ENCODE peak calls at places on chromosomes 12 and 14, in five cellular contexts. H is brain microvascular endothelial cell, X is astrocyte, O is caudate nucleus, Q is lung. R is an unnamed sample.

GRCh38 chr12:45388545-45388944 is 172.7 kb downstream of the ANO6 start:
- DNase-seq in H (peak; percentile 39), X (peak; percentile 30), O (no peak), Q (no peak), R (no peak)

GRCh38 chr12:117718559-117718958 is 250.2 kb downstream of the KSR2 start:
- DNase-seq in H (no peak), X (no peak), O (no peak), Q (no peak), R (no peak)

GRCh38 chr14:24911324-24912095 is 138.4 kb downstream of the STXBP6 start:
- DNase-seq in H (peak; percentile 47), X (peak; percentile 72), O (no peak), Q (no peak), R (no peak)

GRCh38 chr12:55060470-55060869 is 40.7 kb downstream of the NEUROD4 start:
- DNase-seq in H (no peak), X (no peak), O (no peak), Q (no peak), R (no peak)

GRCh38 chr14:34009956-34010355 is 59.1 kb upstream of the EGLN3 start:
- DNase-seq in H (no peak), X (no peak), O (no peak), Q (no peak), R (no peak)

GRCh38 chr14:50469982-50470381 is 62.4 kb downstream of the MAP4K5 start:
- DNase-seq in H (no peak), X (no peak), O (no peak), Q (no peak), R (no peak)

GRCh38 chr12:13425766-13426165 is 229.2 kb downstream of the EMP1 start:
- DNase-seq in H (peak; percentile 84), X (peak; percentile 88), O (no peak), Q (no peak), R (no peak)

GRCh38 chr14:87489196-87489819 is 503.7 kb downstream of the GALC start:
- DNase-seq in H (no peak), X (peak; percentile 58), O (no peak), Q (no peak), R (no peak)

GRCh38 chr12:131573631-131574396 is 137.1 kb upstream of the SFSWAP start:
- DNase-seq in H (no peak), X (no peak), O (no peak), Q (no peak), R (no peak)

GRCh38 chr12:47651368-47652254 is 54.2 kb downstream of the RPAP3 start:
- DNase-seq in H (peak; percentile 70), X (peak; percentile 35), O (peak; percentile 30), Q (peak; percentile 61), R (peak; percentile 38)

GRCh38 chr14:99232406-99233214 is 39.4 kb downstream of the BCL11B start:
- DNase-seq in H (no peak), X (no peak), O (no peak), Q (no peak), R (no peak)

GRCh38 chr12:104063712-104064030 is 660 bp upstream of the HCFC2 start:
- DNase-seq in H (peak; percentile 28), X (peak; percentile 53), O (no peak), Q (no peak), R (no peak)

GRCh38 chr14:106185837-106186233 is 659.5 kb downstream of the TMEM121 start:
- DNase-seq in H (no peak), X (no peak), O (no peak), Q (no peak), R (peak; percentile 76)

GRCh38 chr14:64049616-64050381 is 197.0 kb downstream of the SYNE2 start:
- DNase-seq in H (no peak), X (no peak), O (no peak), Q (no peak), R (no peak)

GRCh38 chr12:4245446-4245845 is 28.1 kb upstream of the CCND2 start:
- DNase-seq in H (no peak), X (no peak), O (no peak), Q (no peak), R (no peak)

GRCh38 chr12:128820723-128821432 is 2.9 kb downstream of the SLC15A4 start:
- DNase-seq in H (no peak), X (no peak), O (no peak), Q (no peak), R (no peak)

GRCh38 chr12:115478505-115478904 is 794.5 kb upstream of the TBX3 start:
- DNase-seq in H (no peak), X (no peak), O (no peak), Q (no peak), R (no peak)

GRCh38 chr12:121934318-121934682 is 15.9 kb downstream of the CFAP251 start:
- DNase-seq in H (no peak), X (no peak), O (no peak), Q (no peak), R (no peak)

GRCh38 chr12:72925716-72926115 is 653.5 kb downstream of the TRHDE start:
- DNase-seq in H (no peak), X (no peak), O (no peak), Q (no peak), R (no peak)

GRCh38 chr14:34436960-34437728 is 24.9 kb downstream of the SPTSSA start:
- DNase-seq in H (no peak), X (no peak), O (no peak), Q (no peak), R (no peak)

GRCh38 chr12:69457433-69457832 is 12.8 kb upstream of the FRS2 start:
- DNase-seq in H (no peak), X (no peak), O (no peak), Q (no peak), R (no peak)

GRCh38 chr12:46617167-46617566 is 208.6 kb downstream of the SLC38A4 start:
- DNase-seq in H (peak; percentile 11), X (peak; percentile 11), O (no peak), Q (no peak), R (no peak)

GRCh38 chr14:24289649-24290283 is 9.8 kb downstream of the DHRS1 start:
- DNase-seq in H (no peak), X (no peak), O (no peak), Q (no peak), R (no peak)

GRCh38 chr12:75294338-75294737 is 35.8 kb downstream of the CAPS2 start:
- DNase-seq in H (no peak), X (no peak), O (no peak), Q (no peak), R (no peak)

GRCh38 chr14:66249544-66249943 is 236.6 kb upstream of the CCDC196 start:
- DNase-seq in H (no peak), X (no peak), O (no peak), Q (no peak), R (no peak)

DNA sequence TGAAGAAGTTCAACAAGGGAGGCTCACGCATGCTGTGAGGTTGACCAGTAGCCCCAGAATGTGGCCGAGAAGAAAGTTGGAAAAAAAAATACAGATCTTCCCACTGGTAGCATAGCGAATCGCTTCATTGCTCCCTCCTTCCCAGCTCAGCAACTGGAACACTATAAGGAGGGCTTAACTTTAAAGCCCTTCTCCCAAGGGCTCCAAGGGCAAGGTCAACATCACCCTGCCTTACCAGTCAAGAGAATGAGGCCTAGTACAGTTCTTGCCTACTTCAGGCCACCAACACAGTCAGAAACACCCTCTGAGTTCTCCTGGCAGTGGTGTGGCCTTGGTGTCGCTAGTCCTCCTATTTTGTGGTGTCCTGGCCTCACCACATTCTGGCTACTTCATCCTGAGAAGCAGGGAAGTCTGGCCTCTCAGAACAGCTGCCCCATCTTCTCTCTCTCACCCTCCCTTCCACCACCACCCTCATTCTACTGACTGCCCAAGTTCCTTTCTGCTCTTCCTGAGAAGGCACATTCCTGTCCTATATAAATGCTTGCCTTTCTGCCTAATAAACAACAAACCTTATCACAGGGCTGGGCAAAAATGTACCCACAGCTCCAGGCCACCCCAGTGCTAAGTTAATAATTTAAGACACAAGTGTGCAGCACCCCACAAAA is 14.6 kb downstream of the OXA1L start:
- DNase-seq in H (no peak), X (no peak), O (no peak), Q (no peak), R (no peak)
- H3K27ac ChIP-seq in H (no peak overlapping the region), X (no peak overlapping the region), O (no peak overlapping the region), Q (peak overlapping the region; percentile 42), R (no peak overlapping the region)

GRCh38 chr12:116594325-116595038 is 35.3 kb downstream of the MAP1LC3B2 start:
- DNase-seq in H (no peak), X (no peak), O (no peak), Q (peak; percentile 38), R (peak; percentile 14)

GRCh38 chr12:116592731-116593130 is 33.5 kb downstream of the MAP1LC3B2 start:
- DNase-seq in H (no peak), X (no peak), O (no peak), Q (no peak), R (no peak)

GRCh38 chr12:116590561-116590960 is 31.4 kb downstream of the MAP1LC3B2 start:
- DNase-seq in H (no peak), X (no peak), O (no peak), Q (no peak), R (no peak)

GRCh38 chr12:116592116-116592637 is 33.0 kb downstream of the MAP1LC3B2 start:
- DNase-seq in H (no peak), X (no peak), O (peak; percentile 42), Q (peak; percentile 72), R (no peak)

GRCh38 chr12:116591608-116592115 is 32.5 kb downstream of the MAP1LC3B2 start:
- DNase-seq in H (no peak), X (peak; percentile 35), O (no peak), Q (no peak), R (no peak)
- H3K27ac ChIP-seq in H (no peak overlapping the region), X (no peak overlapping the region), O (no peak overlapping the region), Q (peak overlapping the region; percentile 13), R (no peak overlapping the region)

DNA sequence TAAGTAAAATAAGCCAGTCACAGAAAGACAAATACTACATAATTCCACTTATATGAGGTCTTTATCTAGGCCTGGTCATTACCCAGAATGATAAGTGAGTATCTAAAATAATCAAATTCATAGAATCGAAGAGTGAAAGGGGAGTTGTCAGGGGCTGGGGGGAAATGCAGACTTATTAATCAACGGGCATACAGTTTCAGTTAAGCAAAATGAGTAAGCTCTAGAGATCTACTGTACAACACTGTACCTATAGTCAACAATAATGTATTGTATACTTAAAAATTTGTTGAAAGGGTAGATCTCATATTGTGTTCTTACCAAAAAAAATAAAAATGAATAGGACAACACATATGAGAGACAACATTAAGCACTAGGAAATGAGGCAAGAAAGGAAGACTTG is 13.3 kb downstream of the BTBD7 start:
- DNase-seq in H (no peak), X (no peak), O (no peak), Q (no peak), R (no peak)
- H3K27ac ChIP-seq in H (peak overlapping the region; percentile 54), X (no peak overlapping the region), O (no peak overlapping the region), Q (no peak overlapping the region), R (no peak overlapping the region)

DNA sequence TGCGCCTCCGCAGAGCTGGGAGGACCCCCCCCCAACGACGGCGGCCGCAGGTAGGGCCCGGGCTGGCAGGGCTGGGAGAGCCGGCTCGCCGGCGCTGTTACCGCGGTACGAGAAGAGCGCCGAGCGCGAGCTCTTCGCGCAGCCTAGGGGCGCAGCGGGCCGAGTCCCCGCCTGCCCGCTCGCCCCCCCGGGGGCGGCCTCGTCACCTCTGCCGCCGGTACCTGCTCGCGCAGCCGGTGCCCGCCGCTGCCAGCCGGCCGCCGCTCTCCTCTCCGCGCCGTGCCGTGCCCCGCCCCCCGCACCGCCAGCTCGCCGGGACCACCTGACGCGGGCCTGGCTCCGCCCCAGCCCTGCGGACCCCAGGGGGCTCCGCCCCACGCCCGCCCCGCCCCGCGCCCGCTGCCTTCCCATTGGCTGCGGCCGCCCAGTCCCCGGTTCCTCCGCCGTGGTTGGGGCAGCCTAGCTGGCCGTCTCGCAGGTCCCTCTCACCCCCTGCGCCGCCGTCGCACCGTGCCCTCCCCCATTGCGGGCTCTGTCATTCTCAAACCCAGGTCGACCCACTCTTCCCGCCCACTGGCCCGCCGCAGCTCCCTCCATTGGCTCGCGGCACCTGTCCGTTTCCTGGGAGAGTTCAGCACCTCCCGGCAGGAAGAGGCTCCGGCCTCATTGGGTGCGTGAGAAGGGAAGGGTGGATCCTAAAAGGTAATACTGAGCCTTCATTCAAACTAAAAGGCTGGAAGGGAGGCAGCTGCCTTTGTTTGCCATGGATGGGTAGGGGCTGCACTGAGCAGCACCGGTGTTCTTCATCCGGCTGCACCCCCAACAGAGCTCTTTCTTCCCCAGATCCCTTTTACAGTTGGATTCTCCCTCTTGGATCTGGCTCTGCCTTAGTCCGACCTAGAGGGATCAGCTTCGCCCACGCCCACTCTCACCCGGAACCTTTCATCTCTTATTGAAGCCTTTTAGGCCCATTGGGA is at the start of gene MAP3K9:
- DNase-seq in H (peak; percentile 75), X (peak; percentile 85), O (peak; percentile 96), Q (peak; percentile 95), R (peak; percentile 88)
- H3K27ac ChIP-seq in H (no peak within 1 kb of the TSS), X (peak within 1 kb of the TSS; percentile 4), O (no peak within 1 kb of the TSS), Q (peak within 1 kb of the TSS; percentile 86), R (no peak within 1 kb of the TSS)

R was measured in CD4-positive, alpha-beta T cell.